ENCODE peak calls at places on chromosomes 2 and 18, in four cellular contexts. A, R, N and J are unnamed samples.

GRCh38 chr2:235530735-235531134 is 36.9 kb downstream of the AGAP1 start:
- DNase-seq in N (no peak), A (no peak), R (no peak), J (no peak)

GRCh38 chr2:219627105-219628100 is at the start of gene SLC4A3:
- DNase-seq in N (no peak), R (peak), A (peak), J (no peak)

GRCh38 chr2:222903234-222904220 is 42.7 kb downstream of the ACSL3 start:
- DNase-seq in R (peak), N (peak), A (peak), J (no peak)

GRCh38 chr2:88903744-88904353 is 212.4 kb downstream of the RPIA start:
- DNase-seq in N (peak), A (peak), R (peak), J (no peak)

GRCh38 chr2:17752892-17753802 is 463 bp downstream of the SMC6 start:
- DNase-seq in R (peak), N (peak), A (peak), J (no peak)

GRCh38 chr2:207162319-207162718 is 3.4 kb downstream of the KLF7 start:
- DNase-seq in N (no peak), R (no peak), A (no peak), J (no peak)

GRCh38 chr2:25151718-25152117 is 16.7 kb downstream of the POMC start:
- DNase-seq in N (no peak), A (no peak), R (no peak), J (no peak)

GRCh38 chr2:66596229-66596628 is 161.3 kb downstream of the MEIS1 start:
- DNase-seq in A (no peak), R (no peak), N (no peak), J (no peak)

GRCh38 chr2:65545818-65546217 is 113.4 kb upstream of the SPRED2 start:
- DNase-seq in N (no peak), R (no peak), A (no peak), J (no peak)

GRCh38 chr2:45554764-45555163 is 56.3 kb downstream of the SRBD1 start:
- DNase-seq in N (no peak), R (no peak), A (no peak), J (no peak)

GRCh38 chr18:70126832-70127231 is 78.7 kb downstream of the RTTN start:
- DNase-seq in R (no peak), A (no peak), N (no peak), J (no peak)

GRCh38 chr2:52976132-52976949 is 791.3 kb upstream of the CHAC2 start:
- DNase-seq in N (no peak), A (no peak), R (peak), J (no peak)

GRCh38 chr2:233248999-233249398 is 2.5 kb upstream of the ATG16L1 start:
- DNase-seq in A (no peak), N (no peak), R (no peak), J (no peak)

GRCh38 chr2:217714268-217714643 is 288.5 kb downstream of the TNS1 start:
- DNase-seq in A (no peak), N (peak), R (no peak), J (no peak)

GRCh38 chr2:50433635-50434034 is 598.3 kb downstream of the NRXN1 start:
- DNase-seq in A (no peak), R (no peak), N (no peak), J (no peak)

DNA sequence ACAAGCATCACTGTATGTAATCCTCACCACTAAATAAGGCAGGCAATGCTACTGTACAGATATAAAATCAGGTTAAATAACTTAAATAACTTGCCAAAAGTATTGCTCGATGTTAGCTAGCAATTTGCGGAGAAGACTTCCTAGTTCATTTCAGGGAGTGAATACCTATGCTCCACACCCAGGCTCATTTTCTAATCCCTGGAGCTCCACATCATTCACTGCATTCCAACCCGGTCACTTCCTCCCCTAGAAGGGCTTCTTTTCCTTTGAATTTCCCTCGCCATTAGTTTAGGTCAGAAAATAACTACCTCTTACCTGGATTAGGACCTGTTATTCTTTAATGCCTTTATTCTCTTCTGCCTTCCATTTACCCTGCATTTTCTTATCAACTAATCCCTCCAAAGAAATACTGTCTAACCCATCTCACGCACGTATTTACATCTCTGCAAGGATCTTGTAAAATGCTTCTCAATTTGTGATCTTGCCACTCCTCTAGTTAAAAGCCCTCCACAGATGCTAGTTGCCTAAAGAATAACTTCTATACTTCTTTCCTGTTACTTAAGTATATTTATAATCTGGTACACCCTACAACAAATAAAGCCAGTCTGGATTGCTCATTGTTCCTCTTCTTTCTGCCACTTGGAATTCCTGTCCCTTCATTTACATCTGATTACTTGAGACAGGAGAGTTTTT is 599.8 kb downstream of the NRXN1 start:
- DNase-seq in A (no peak), N (no peak), R (no peak), J (no peak)
- TF ChIP-seq POLR2AphosphoS2 in A (no peak), N (no peak), R (no peak), J (no peak)

DNA sequence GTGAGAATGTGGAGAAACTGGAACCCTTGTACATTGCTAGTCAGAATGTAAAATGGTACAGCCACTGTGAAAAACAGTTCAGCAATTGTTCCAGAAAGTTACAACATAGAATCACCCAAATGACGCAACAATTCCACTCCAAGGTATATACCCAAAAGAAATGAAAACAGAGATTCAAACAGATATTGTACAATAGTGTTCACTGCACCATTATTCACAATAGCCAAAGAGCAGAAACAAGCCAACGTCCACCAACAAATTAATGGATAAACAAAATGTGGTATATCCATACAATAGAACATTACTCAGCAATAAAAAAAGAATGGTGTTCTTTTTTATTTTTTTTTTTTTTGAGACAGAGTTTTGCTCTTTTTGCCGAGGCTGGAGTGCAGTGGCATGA is 10.9 kb downstream of the CLASP1 start:
- DNase-seq in A (no peak), R (no peak), N (peak), J (no peak)
- TF ChIP-seq POLR2AphosphoS2 in A (no peak), R (no peak), N (no peak), J (no peak)

DNA sequence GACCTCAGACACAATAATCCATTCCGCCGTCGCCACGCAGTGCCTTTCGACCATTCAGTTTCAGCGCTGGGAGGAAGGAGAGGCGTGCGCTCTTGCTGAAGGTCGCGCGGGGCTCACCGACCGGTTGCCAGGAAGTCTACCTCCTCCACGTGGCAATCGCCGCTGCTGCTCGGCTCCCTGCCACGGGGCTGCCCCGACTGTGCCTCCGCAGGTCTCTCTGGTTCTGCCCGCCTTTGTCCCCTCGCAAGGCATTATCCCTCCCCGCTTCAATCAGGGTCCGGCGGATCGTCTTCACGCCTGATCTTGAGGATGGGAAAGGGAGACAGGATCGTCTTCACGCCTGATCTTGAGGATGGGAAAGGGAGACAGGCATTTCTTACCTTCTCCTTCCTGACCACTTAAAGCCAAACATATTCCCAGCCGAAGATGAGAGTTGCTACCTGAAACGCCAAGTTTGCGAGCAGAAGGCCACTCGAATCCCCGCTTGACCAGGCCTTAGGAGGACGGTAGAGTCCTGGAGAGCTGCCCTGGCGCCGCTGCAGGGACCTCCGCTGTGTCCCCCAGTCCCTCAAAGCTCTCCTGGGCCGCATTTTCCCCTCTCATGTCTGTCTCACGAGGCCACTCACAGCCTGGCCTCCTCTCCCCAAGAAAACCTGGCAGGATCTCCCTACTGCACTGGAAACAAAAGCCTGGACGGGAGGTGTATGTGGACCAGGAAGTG is 4.3 kb upstream of the GPR45 start:
- DNase-seq in A (no peak), R (no peak), N (no peak), J (no peak)
- TF ChIP-seq POLR2AphosphoS2 in A (no peak), R (no peak), N (no peak), J (no peak)

GRCh38 chr2:70896765-70897202 is 38.9 kb upstream of the ATP6V1B1 start:
- DNase-seq in N (no peak), A (no peak), R (no peak), J (no peak)
- TF ChIP-seq POLR2AphosphoS2 in N (no peak), A (no peak), R (no peak), J (no peak)

GRCh38 chr2:37349376-37349775 is 4.9 kb downstream of the QPCT start:
- DNase-seq in N (peak), A (no peak), R (no peak), J (no peak)
- TF ChIP-seq POLR2AphosphoS2 in N (no peak), A (no peak), R (no peak), J (no peak)

DNA sequence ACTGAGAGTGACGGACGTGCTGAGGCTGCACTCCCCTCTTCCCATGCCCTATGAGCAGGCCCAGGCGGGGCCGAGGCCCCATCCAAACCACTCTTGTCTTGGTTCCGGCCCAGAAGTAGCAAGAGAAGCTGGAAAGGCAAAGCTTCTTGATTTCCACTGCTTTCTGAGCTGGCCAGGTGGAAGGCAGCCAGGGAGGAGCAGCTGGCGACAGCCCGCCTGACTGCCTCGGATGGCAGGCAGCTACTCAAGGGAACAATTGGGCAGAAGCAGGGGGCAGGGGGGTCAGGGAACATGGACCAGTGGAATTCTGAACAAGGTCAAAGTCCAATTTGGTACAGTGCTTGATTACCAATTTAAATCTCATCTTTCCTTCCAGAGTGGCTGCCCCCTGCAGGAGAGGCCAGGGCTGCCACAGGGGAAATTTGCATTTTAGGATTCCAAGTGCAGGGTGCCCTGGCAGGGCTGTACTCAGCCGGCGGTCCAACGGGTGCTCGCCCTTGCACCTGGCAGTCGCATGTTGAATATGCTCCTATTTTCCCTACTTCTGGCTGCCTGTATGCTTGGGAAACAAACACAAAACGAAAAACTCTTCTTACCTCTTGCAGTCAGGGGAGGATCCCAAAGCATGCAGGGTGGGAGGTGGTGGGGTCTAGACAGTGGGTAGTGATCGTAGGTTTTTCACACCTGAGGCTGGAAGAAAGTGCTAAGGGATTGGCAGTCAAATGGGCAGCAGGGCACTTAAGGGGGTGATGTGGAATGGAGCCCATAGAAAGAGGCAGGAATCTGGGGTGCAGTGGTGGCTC is 67.3 kb downstream of the LIPG start:
- DNase-seq in R (no peak), A (no peak), N (peak), J (no peak)
- TF ChIP-seq POLR2AphosphoS2 in R (no peak), A (no peak), N (no peak), J (no peak)

GRCh38 chr2:10120158-10120937 is 2.2 kb upstream of the RRM2 start:
- DNase-seq in R (peak), N (peak), A (peak), J (peak)

GRCh38 chr2:10122500-10123280 is at the start of gene RRM2:
- DNase-seq in A (peak), N (peak), R (peak), J (peak)

GRCh38 chr2:10119027-10119325 is 3.6 kb upstream of the RRM2 start:
- DNase-seq in N (no peak), A (no peak), R (no peak), J (no peak)

GRCh38 chr2:10120938-10121574 is 1.5 kb upstream of the RRM2 start:
- DNase-seq in A (no peak), R (no peak), N (peak), J (no peak)

GRCh38 chr2:10119601-10120157 is 2.9 kb upstream of the RRM2 start:
- DNase-seq in R (no peak), N (no peak), A (no peak), J (no peak)
- TF ChIP-seq POLR2AphosphoS2 in R (no peak), N (no peak), A (no peak), J (no peak)

GRCh38 chr18:53702480-53702879 is 522.0 kb downstream of the MBD2 start:
- DNase-seq in A (no peak), N (no peak), R (no peak), J (no peak)

GRCh38 chr18:53701697-53702096 is 522.8 kb downstream of the MBD2 start:
- DNase-seq in N (no peak), A (no peak), R (no peak), J (no peak)

GRCh38 chr18:53698907-53699306 is 525.6 kb downstream of the MBD2 start:
- DNase-seq in N (peak), A (no peak), R (peak), J (no peak)
- TF ChIP-seq POLR2AphosphoS2 in N (no peak), A (no peak), R (no peak), J (no peak)

GRCh38 chr2:128809880-128810279 is 491.2 kb upstream of the HS6ST1 start:
- DNase-seq in N (no peak), A (no peak), R (no peak), J (no peak)

GRCh38 chr2:128808462-128809255 is 490.0 kb upstream of the HS6ST1 start:
- DNase-seq in N (no peak), A (no peak), R (no peak), J (no peak)

GRCh38 chr2:128809256-128809636 is 490.6 kb upstream of the HS6ST1 start:
- DNase-seq in N (no peak), A (no peak), R (no peak), J (no peak)

GRCh38 chr2:128813352-128814034 is 494.8 kb upstream of the HS6ST1 start:
- DNase-seq in A (no peak), R (no peak), N (no peak), J (no peak)

DNA sequence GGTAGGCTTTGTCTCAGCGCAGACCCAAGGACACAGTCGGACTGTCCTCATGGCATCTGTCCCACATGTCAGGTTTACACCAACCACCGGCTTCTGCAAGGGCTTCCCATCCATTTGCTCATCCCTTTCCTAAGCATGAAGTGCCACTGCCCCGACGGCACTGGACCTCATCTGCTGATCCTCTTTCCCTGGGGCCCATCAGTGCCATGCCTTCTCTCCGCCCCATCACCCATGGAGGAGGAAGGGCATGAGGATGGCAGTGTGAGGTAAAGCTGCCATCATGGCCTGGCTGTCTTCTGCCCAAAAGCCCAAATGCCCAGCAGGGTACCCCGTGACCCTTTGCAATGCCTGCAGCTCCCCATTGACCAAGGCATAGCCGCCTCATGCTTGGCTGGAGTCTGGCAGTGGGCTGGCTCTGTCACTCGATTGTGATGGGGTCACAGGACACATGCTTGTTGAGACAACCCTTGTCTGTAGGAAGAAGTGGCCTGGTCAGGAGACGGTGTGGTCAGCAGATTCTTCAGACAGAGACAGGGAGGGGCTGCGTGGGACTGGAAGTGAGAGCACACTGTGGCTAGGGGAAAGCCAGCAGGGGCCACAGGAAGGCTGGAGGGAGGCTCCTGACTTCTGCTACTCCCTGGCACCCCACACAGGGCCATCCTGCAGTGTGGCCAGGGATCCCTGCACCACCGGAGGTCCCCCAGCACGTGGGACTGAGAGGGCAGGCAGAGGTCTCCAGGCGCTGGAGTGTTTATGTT is 493.7 kb upstream of the HS6ST1 start:
- DNase-seq in A (no peak), R (no peak), N (no peak), J (no peak)
- TF ChIP-seq POLR2AphosphoS2 in A (no peak), R (no peak), N (no peak), J (no peak)